ENCODE peak calls at places on chromosome 1, in eight cellular contexts. X, C, B, H, L, U, P and A are unnamed samples.

GRCh38 chr1:107139833-107140702 is 771 bp upstream of the NTNG1 start:
- DNase-seq in H (no peak), X (peak), P (no peak), L (peak), C (peak), U (peak), B (peak), A (peak)

GRCh38 chr1:12461764-12462163 is 156.2 kb downstream of the DHRS3 start:
- DNase-seq in H (no peak), L (no peak), U (no peak), X (no peak), C (no peak), P (no peak), B (no peak), A (no peak)

GRCh38 chr1:110380667-110381283 is 10.1 kb downstream of the SLC16A4 start:
- DNase-seq in L (no peak), P (no peak), U (peak), C (peak), B (no peak), H (no peak), X (no peak), A (no peak)

GRCh38 chr1:232905324-232906034 is 44.9 kb upstream of the NTPCR start:
- DNase-seq in U (peak), X (no peak), L (no peak), P (no peak), C (no peak), H (no peak), B (no peak), A (peak)

GRCh38 chr1:82323144-82323543 is 522.4 kb downstream of the ADGRL2 start:
- DNase-seq in B (no peak), C (no peak), H (no peak), U (no peak), P (no peak), L (no peak), X (no peak), A (peak)

GRCh38 chr1:205227584-205228006 is at the start of gene TMCC2:
- DNase-seq in H (peak), P (peak), B (peak), U (peak), X (peak), C (peak), L (peak), A (peak)

GRCh38 chr1:178684542-178685000 is 40.5 kb upstream of the RALGPS2 start:
- DNase-seq in C (peak), B (no peak), L (no peak), U (peak), X (no peak), P (no peak), H (peak), A (no peak)

GRCh38 chr1:102879439-102879993 is 228.8 kb downstream of the COL11A1 start:
- DNase-seq in P (no peak), U (peak), L (no peak), C (peak), X (no peak), B (no peak), H (peak), A (no peak)

GRCh38 chr1:20829531-20829930 is 42.4 kb upstream of the HP1BP3 start:
- DNase-seq in H (no peak), B (no peak), P (no peak), X (no peak), L (no peak), U (peak), C (peak), A (no peak)

GRCh38 chr1:94801919-94802546 is 18.1 kb upstream of the SLC44A3 start:
- DNase-seq in H (peak), C (peak), B (no peak), P (no peak), U (peak), X (peak), L (peak), A (peak)